ENCODE peak calls at places on chromosomes 3 and 15, in five cellular contexts. One of them, this sample, is unnamed. For H3K4me1, the result is how much of the 10 kb centered on the place peaks cover.

GRCh38 chr3:118408431-118408830 is 626.2 kb downstream of the IGSF11 start:
- DNase-seq in CD8-positive, alpha-beta memory T cell: no peak
- DNase-seq in heart left ventricle: no peak
- DNase-seq in PC-3: peak
- DNase-seq in stomach: no peak
- DNase-seq in this sample: no peak

GRCh38 chr3:197031315-197032285 is 2.0 kb upstream of the MELTF start:
- DNase-seq in CD8-positive, alpha-beta memory T cell: no peak
- DNase-seq in heart left ventricle: peak
- DNase-seq in PC-3: peak
- DNase-seq in stomach: peak
- DNase-seq in this sample: peak

GRCh38 chr3:120495809-120496208 is 45.0 kb upstream of the FSTL1 start:
- DNase-seq in CD8-positive, alpha-beta memory T cell: no peak
- DNase-seq in heart left ventricle: no peak
- DNase-seq in PC-3: peak
- DNase-seq in stomach: no peak
- DNase-seq in this sample: no peak

GRCh38 chr3:172616061-172616461 is 92.8 kb upstream of the TNFSF10 start:
- DNase-seq in CD8-positive, alpha-beta memory T cell: no peak
- DNase-seq in heart left ventricle: no peak
- DNase-seq in PC-3: no peak
- DNase-seq in stomach: no peak
- DNase-seq in this sample: no peak

GRCh38 chr15:89441295-89441762 is 55.1 kb downstream of the RHCG start:
- DNase-seq in CD8-positive, alpha-beta memory T cell: no peak
- DNase-seq in heart left ventricle: no peak
- DNase-seq in PC-3: peak
- DNase-seq in stomach: no peak
- DNase-seq in this sample: no peak

GRCh38 chr3:130661116-130661515 is 85.5 kb downstream of the PIK3R4 start:
- DNase-seq in CD8-positive, alpha-beta memory T cell: no peak
- DNase-seq in heart left ventricle: no peak
- DNase-seq in PC-3: no peak
- DNase-seq in stomach: no peak
- DNase-seq in this sample: no peak

GRCh38 chr3:108603689-108604088 is 14.2 kb downstream of the DZIP3 start:
- DNase-seq in CD8-positive, alpha-beta memory T cell: no peak
- DNase-seq in heart left ventricle: no peak
- DNase-seq in PC-3: peak
- DNase-seq in stomach: no peak
- DNase-seq in this sample: no peak

GRCh38 chr15:52496776-52497470 is 31.8 kb downstream of the MYO5A start:
- DNase-seq in CD8-positive, alpha-beta memory T cell: no peak
- DNase-seq in heart left ventricle: no peak
- DNase-seq in PC-3: peak
- DNase-seq in stomach: no peak
- DNase-seq in this sample: no peak

GRCh38 chr15:62945063-62945462 is 97.5 kb upstream of the TPM1 start:
- DNase-seq in CD8-positive, alpha-beta memory T cell: no peak
- DNase-seq in heart left ventricle: no peak
- DNase-seq in PC-3: no peak
- DNase-seq in stomach: no peak
- DNase-seq in this sample: no peak

GRCh38 chr15:37695719-37696118 is 238.7 kb upstream of the TMCO5A start:
- DNase-seq in CD8-positive, alpha-beta memory T cell: no peak
- DNase-seq in heart left ventricle: no peak
- DNase-seq in PC-3: no peak
- DNase-seq in stomach: no peak
- DNase-seq in this sample: no peak

GRCh38 chr15:98292442-98293240 is 332.1 kb downstream of the ARRDC4 start:
- DNase-seq in CD8-positive, alpha-beta memory T cell: no peak
- DNase-seq in heart left ventricle: no peak
- DNase-seq in PC-3: peak
- DNase-seq in stomach: peak
- DNase-seq in this sample: peak

GRCh38 chr3:183268361-183268760 is 15.3 kb downstream of the B3GNT5 start:
- DNase-seq in CD8-positive, alpha-beta memory T cell: no peak
- DNase-seq in heart left ventricle: no peak
- DNase-seq in PC-3: no peak
- DNase-seq in stomach: no peak
- DNase-seq in this sample: no peak

DNA sequence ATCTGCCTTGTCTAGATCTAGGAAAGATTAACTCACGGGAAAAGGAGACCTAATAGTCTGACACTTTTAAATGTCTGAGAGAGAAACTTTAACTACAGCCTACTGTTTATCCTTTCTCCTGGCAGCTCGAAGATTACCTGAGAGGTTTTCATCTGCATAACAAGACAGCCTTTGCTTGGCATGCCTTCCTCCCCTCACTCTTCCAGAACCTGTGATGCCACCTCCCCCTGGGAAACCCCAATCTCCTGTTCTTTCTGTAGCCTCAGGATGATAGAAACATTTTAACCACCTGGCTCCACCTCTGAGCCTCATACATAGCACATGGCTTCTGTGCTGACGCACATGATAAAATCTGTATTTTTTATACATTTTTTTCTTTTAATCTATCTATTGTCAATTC is 420.8 kb downstream of the CNTN6 start:
- DNase-seq in CD8-positive, alpha-beta memory T cell: no peak
- DNase-seq in heart left ventricle: no peak
- DNase-seq in PC-3: no peak
- DNase-seq in stomach: no peak
- DNase-seq in this sample: no peak
- H3K4me3 ChIP-seq in CD8-positive, alpha-beta memory T cell: no peak
- H3K4me3 ChIP-seq in heart left ventricle: no peak
- H3K4me3 ChIP-seq in PC-3: no peak
- H3K4me3 ChIP-seq in stomach: no peak
- H3K4me3 ChIP-seq in this sample: no peak

GRCh38 chr3:112653209-112653871 is 12.4 kb upstream of the CCDC80 start:
- DNase-seq in CD8-positive, alpha-beta memory T cell: no peak
- DNase-seq in heart left ventricle: no peak
- DNase-seq in PC-3: peak
- DNase-seq in stomach: no peak
- DNase-seq in this sample: no peak
- H3K4me1 ChIP-seq in CD8-positive, alpha-beta memory T cell: under half
- H3K4me1 ChIP-seq in heart left ventricle: under half
- H3K4me1 ChIP-seq in PC-3: half or more
- H3K4me1 ChIP-seq in stomach: under half
- H3K4me1 ChIP-seq in this sample: under half

DNA sequence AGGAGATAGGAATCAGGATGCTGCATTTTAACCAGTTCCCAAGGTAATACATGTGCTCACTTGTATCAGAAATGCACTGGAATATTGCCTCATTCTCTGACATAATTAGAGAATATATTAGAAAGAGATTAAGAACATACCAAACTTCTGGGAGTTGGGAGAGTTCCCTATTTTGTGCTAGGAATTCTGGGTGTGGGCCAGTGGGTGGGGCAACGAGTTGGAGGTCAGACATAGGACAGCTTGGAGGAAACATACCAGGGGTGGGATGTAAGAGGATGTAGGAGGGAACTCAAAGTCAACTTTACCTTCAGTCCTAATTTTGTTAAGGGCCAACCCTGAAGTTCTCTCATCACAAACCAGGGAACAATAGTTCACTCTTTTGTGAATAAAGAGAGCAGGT is 83.6 kb downstream of the SLC7A14 start:
- DNase-seq in CD8-positive, alpha-beta memory T cell: no peak
- DNase-seq in heart left ventricle: no peak
- DNase-seq in PC-3: no peak
- DNase-seq in stomach: no peak
- DNase-seq in this sample: peak
- H3K27ac ChIP-seq in CD8-positive, alpha-beta memory T cell: no peak
- H3K27ac ChIP-seq in heart left ventricle: no peak
- H3K27ac ChIP-seq in PC-3: no peak
- H3K27ac ChIP-seq in stomach: no peak
- H3K27ac ChIP-seq in this sample: no peak

GRCh38 chr3:50657816-50658215 is 16.9 kb upstream of the DOCK3 start:
- DNase-seq in CD8-positive, alpha-beta memory T cell: no peak
- DNase-seq in heart left ventricle: no peak
- DNase-seq in PC-3: no peak
- DNase-seq in stomach: no peak
- DNase-seq in this sample: no peak
- H3K4me3 ChIP-seq in CD8-positive, alpha-beta memory T cell: no peak
- H3K4me3 ChIP-seq in heart left ventricle: no peak
- H3K4me3 ChIP-seq in PC-3: no peak
- H3K4me3 ChIP-seq in stomach: no peak
- H3K4me3 ChIP-seq in this sample: no peak

DNA sequence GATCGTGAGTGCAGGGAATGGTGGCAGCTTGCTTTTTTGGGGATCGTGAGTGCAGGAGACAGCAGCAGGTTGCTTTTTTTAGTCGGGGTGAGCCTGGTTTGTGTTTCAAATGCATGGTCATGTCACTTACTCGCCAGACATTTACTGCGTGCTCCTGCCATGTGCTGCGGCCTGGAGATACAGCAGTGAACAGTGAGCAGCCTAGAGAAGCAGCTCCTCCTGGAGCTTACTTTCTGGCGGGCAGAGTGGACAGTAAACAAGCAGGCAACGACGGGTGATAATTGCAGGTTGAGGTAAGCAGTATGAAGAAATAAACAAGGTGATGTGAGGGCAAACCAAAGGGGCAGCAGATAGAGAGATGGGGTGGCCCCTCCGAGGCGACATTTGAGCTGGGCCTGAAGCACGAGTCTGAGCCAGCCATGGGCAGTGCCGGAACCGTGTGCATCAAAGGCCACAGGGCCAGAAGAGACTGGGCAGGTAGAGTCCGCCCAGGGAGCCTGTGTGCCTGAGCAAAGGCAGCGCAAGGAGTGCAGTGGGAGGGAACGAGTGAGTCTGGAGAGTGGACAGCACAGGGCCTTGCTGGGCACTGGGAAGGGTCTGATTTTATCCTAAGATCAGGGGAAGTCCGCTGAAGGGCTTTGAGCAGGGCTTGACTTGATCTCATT is 57.3 kb upstream of the RASA2 start:
- DNase-seq in CD8-positive, alpha-beta memory T cell: no peak
- DNase-seq in heart left ventricle: no peak
- DNase-seq in PC-3: no peak
- DNase-seq in stomach: no peak
- DNase-seq in this sample: no peak
- H3K4me1 ChIP-seq in CD8-positive, alpha-beta memory T cell: under half
- H3K4me1 ChIP-seq in heart left ventricle: under half
- H3K4me1 ChIP-seq in PC-3: under half
- H3K4me1 ChIP-seq in stomach: under half
- H3K4me1 ChIP-seq in this sample: under half

GRCh38 chr15:77495806-77496589 is 75.3 kb downstream of the HMG20A start:
- DNase-seq in CD8-positive, alpha-beta memory T cell: no peak
- DNase-seq in heart left ventricle: no peak
- DNase-seq in PC-3: no peak
- DNase-seq in stomach: no peak
- DNase-seq in this sample: peak
- H3K27ac ChIP-seq in CD8-positive, alpha-beta memory T cell: no peak
- H3K27ac ChIP-seq in heart left ventricle: peak
- H3K27ac ChIP-seq in PC-3: no peak
- H3K27ac ChIP-seq in stomach: peak
- H3K27ac ChIP-seq in this sample: peak

GRCh38 chr15:40161693-40162401 is 978 bp downstream of the BUB1B start:
- DNase-seq in CD8-positive, alpha-beta memory T cell: no peak
- DNase-seq in heart left ventricle: no peak
- DNase-seq in PC-3: no peak
- DNase-seq in stomach: no peak
- DNase-seq in this sample: no peak
- H3K4me3 ChIP-seq in CD8-positive, alpha-beta memory T cell: peak
- H3K4me3 ChIP-seq in heart left ventricle: no peak
- H3K4me3 ChIP-seq in PC-3: peak
- H3K4me3 ChIP-seq in stomach: no peak
- H3K4me3 ChIP-seq in this sample: peak